ENCODE peak calls at places on chromosomes 13 and 19, in four cellular contexts. T is naive thymus-derived CD4-positive, alpha-beta T cell; K is tibial artery; I is A549. G is an unnamed sample.

GRCh38 chr13:67137044-67137735 is 92.9 kb downstream of the PCDH9 start:
- DNase-seq in T (no peak), K (no peak), I (no peak), G (no peak)

GRCh38 chr19:31962565-31962996 is 382.8 kb upstream of the ZNF507 start:
- DNase-seq in T (no peak), K (no peak), I (no peak), G (no peak)

GRCh38 chr13:94173312-94173854 is 306.1 kb downstream of the DCT start:
- DNase-seq in T (no peak), K (no peak), I (no peak), G (no peak)

GRCh38 chr13:110312669-110313031 is 5.6 kb downstream of the COL4A2 start:
- DNase-seq in T (no peak), K (peak; percentile 69), I (no peak), G (peak; percentile 48)

GRCh38 chr13:85990397-85990796 is 191.2 kb upstream of the SLITRK6 start:
- DNase-seq in T (no peak), K (no peak), I (no peak), G (no peak)

GRCh38 chr13:72839831-72840426 is 58.0 kb downstream of the PIBF1 start:
- DNase-seq in T (no peak), K (no peak), I (peak; percentile 31), G (peak; percentile 10)

GRCh38 chr13:75687145-75687763 is 51.1 kb downstream of the LMO7 start:
- DNase-seq in T (no peak), K (no peak), I (no peak), G (no peak)

GRCh38 chr13:95536629-95537241 is 15.8 kb upstream of the CLDN10 start:
- DNase-seq in T (no peak), K (no peak), I (no peak), G (no peak)

GRCh38 chr13:36998624-36999041 is 507 bp downstream of the ALG5 start:
- DNase-seq in T (peak; percentile 12), K (peak; percentile 69), I (no peak), G (no peak)

GRCh38 chr13:76708138-76708537 is 178.1 kb downstream of the KCTD12 start:
- DNase-seq in T (no peak), K (no peak), I (no peak), G (no peak)

GRCh38 chr13:31930901-31931522 is 100.6 kb upstream of the FRY start:
- DNase-seq in T (no peak), K (no peak), I (no peak), G (no peak)

GRCh38 chr19:46955114-46955812 is 64.4 kb upstream of the NPAS1 start:
- DNase-seq in T (no peak), K (no peak), I (no peak), G (no peak)

GRCh38 chr13:58620171-58620570 is 988.6 kb downstream of the PCDH17 start:
- DNase-seq in T (no peak), K (no peak), I (no peak), G (no peak)

GRCh38 chr13:111866731-111867245 is 200.2 kb upstream of the SOX1 start:
- DNase-seq in T (no peak), K (no peak), I (no peak), G (no peak)

GRCh38 chr13:74868044-74868443 is 613.9 kb downstream of the TBC1D4 start:
- DNase-seq in T (no peak), K (no peak), I (no peak), G (no peak)

GRCh38 chr19:49297403-49297802 is 27.6 kb downstream of the SLC6A16 start:
- DNase-seq in T (no peak), K (no peak), I (no peak), G (no peak)

GRCh38 chr19:49679832-49680472 is 2.9 kb downstream of the PRMT1 start:
- DNase-seq in T (no peak), K (no peak), I (no peak), G (no peak)

GRCh38 chr19:3404324-3405260 is 38.2 kb downstream of the NFIC start:
- DNase-seq in T (no peak), K (peak; percentile 96), I (no peak), G (no peak)

GRCh38 chr19:5470264-5470671 is 15.1 kb downstream of the ZNRF4 start:
- DNase-seq in T (no peak), K (no peak), I (no peak), G (peak; percentile 66)

GRCh38 chr19:11390933-11391680 is 7.0 kb upstream of the EPOR start:
- DNase-seq in T (no peak), K (no peak), I (no peak), G (no peak)

GRCh38 chr13:75299913-75300862 is 181.8 kb downstream of the TBC1D4 start:
- DNase-seq in T (no peak), K (no peak), I (no peak), G (no peak)

GRCh38 chr19:1624458-1624857 is 19.2 kb upstream of the UQCR11 start:
- DNase-seq in T (no peak), K (no peak), I (peak; percentile 61), G (no peak)

GRCh38 chr13:25286308-25286968 is 850 bp downstream of the MTMR6 start:
- DNase-seq in T (peak; percentile 19), K (no peak), I (no peak), G (no peak)

GRCh38 chr19:2555422-2556220 is 79.7 kb downstream of the GADD45B start:
- DNase-seq in T (no peak), K (peak; percentile 59), I (no peak), G (no peak)

GRCh38 chr13:98508280-98509074 is 68.4 kb downstream of the STK24 start:
- DNase-seq in T (no peak), K (no peak), I (no peak), G (no peak)

GRCh38 chr13:62014299-62014698 is 598.6 kb upstream of the PCDH20 start:
- DNase-seq in T (no peak), K (no peak), I (peak; percentile 6), G (no peak)

GRCh38 chr19:6086081-6086858 is 24.0 kb downstream of the RFX2 start:
- DNase-seq in T (no peak), K (no peak), I (no peak), G (peak; percentile 27)

GRCh38 chr13:52070929-52071523 is 46.5 kb downstream of the UTP14C start:
- DNase-seq in T (no peak), K (no peak), I (no peak), G (no peak)

GRCh38 chr19:40332669-40333068 is 15.5 kb downstream of the C19orf47 start:
- DNase-seq in T (no peak), K (no peak), I (no peak), G (no peak)

GRCh38 chr19:13574933-13575332 is 68.7 kb upstream of the CACNA1A start:
- DNase-seq in T (no peak), K (no peak), I (peak; percentile 12), G (no peak)

GRCh38 chr13:36421447-36421846 is 10.8 kb upstream of the CCNA1 start:
- DNase-seq in T (no peak), K (no peak), I (no peak), G (peak; percentile 40)

GRCh38 chr19:1837625-1838105 is 10.6 kb downstream of the REXO1 start:
- DNase-seq in T (peak; percentile 59), K (no peak), I (peak; percentile 64), G (no peak)

GRCh38 chr19:15173746-15174404 is 26.9 kb downstream of the NOTCH3 start:
- DNase-seq in T (no peak), K (no peak), I (no peak), G (no peak)

GRCh38 chr13:42360046-42360445 is 88.1 kb downstream of the AKAP11 start:
- DNase-seq in T (no peak), K (no peak), I (no peak), G (no peak)

GRCh38 chr13:42355118-42355840 is 83.3 kb downstream of the AKAP11 start:
- DNase-seq in T (no peak), K (no peak), I (no peak), G (no peak)

GRCh38 chr13:42355841-42356575 is 84.1 kb downstream of the AKAP11 start:
- DNase-seq in T (no peak), K (no peak), I (no peak), G (no peak)

GRCh38 chr13:42350141-42350540 is 78.2 kb downstream of the AKAP11 start:
- DNase-seq in T (no peak), K (no peak), I (no peak), G (no peak)

GRCh38 chr13:42354246-42355117 is 82.5 kb downstream of the AKAP11 start:
- DNase-seq in T (no peak), K (no peak), I (no peak), G (peak; percentile 36)
- H3K27ac ChIP-seq in T (peak overlapping the region; percentile 56), K (no peak overlapping the region), I (no peak overlapping the region), G (no peak overlapping the region)

DNA sequence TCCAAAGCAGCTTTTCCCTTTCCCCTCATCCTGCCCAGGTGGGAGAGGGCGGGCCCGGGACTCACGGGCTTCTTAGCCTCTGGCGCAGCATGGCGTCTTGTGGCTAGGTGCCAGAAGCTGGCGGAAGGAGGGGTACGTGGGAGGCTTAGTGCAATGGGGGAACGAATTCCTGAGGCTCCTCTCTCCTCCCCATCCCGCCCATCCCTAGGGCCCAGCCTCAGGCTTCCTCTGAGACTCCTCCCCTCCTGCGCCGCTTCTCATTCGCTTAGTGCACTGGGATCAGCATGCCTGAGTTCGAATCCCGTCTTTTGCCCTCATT is 297.8 kb downstream of the ZNF536 start:
- DNase-seq in T (no peak), K (no peak), I (no peak), G (no peak)
- H3K27ac ChIP-seq in T (no peak overlapping the region), K (no peak overlapping the region), I (no peak overlapping the region), G (no peak overlapping the region)

DNA sequence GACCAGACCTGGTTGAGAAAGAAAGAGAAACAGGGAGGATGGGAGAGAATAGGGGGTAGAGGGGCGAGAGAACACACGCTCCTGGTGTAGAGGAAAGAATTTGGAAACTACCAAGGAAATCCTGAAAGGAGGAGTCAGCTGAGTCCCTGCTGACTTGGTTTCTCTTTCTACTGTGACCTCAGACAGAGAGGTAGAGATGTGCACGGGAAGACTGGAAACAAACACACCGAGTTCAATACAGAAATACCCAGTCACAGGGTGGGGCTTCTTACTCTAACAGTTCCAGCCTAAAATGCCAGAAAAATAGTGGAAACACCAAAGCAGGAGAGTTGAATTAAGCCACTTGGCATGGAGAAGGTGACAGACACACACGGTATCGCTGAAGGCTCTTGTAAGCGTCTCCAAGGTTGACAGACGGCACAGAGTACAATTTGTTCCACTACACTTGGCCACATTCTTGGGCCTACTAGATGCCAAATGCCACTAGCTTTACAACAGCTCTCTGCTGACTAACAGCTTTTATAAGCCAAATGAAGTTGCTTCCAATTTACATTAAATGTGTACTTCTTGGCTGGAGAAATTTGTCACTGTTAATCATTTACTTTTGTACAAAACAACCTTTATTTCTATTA is 28.0 kb downstream of the LATS2 start:
- DNase-seq in T (no peak), K (peak; percentile 77), I (no peak), G (no peak)
- H3K27ac ChIP-seq in T (no peak overlapping the region), K (peak overlapping the region; percentile 77), I (no peak overlapping the region), G (peak overlapping the region; percentile 61)

GRCh38 chr19:7250057-7250596 is 44.1 kb downstream of the INSR start:
- DNase-seq in T (no peak), K (no peak), I (no peak), G (no peak)

GRCh38 chr19:7252364-7252763 is 41.9 kb downstream of the INSR start:
- DNase-seq in T (no peak), K (no peak), I (no peak), G (no peak)

GRCh38 chr19:7254590-7254989 is 39.6 kb downstream of the INSR start:
- DNase-seq in T (no peak), K (no peak), I (no peak), G (no peak)

GRCh38 chr19:7250951-7251350 is 43.3 kb downstream of the INSR start:
- DNase-seq in T (no peak), K (no peak), I (no peak), G (no peak)

DNA sequence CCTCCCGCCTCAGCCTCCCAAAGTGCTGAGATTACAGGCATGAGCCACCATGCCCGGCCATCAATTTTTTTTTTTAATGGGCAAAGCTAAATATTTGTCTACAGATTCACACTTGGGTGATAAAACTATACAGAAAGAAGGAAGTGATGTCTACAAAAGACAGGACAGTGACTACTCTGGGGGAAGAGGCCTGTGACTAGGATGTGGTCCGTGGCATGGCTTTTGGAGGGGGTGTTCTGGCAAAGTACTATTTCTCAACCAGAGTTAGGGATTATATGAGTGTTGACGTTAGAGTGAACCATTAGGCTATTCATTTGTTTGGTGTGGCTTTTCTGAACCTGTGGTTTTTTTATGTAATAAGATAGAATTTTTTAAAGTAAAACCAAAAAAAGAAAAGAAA is 42.7 kb downstream of the INSR start:
- DNase-seq in T (no peak), K (no peak), I (no peak), G (no peak)
- H3K27ac ChIP-seq in T (no peak overlapping the region), K (peak overlapping the region; percentile 61), I (no peak overlapping the region), G (no peak overlapping the region)

G was measured in epithelial cell of prostate.